ENCODE peak calls at places on chromosomes 6 and 20, in nine cellular contexts. One of them, this sample, is unnamed.

GRCh38 chr6:127376685-127377084 is 33.3 kb upstream of the ECHDC1 start:
- DNase-seq in retinal pigment epithelial cell: no peak
- DNase-seq in astrocyte of the spinal cord: peak
- DNase-seq in mesothelial cell of epicardium: no peak
- DNase-seq in neural crest cell: no peak
- DNase-seq in adrenal gland: no peak
- DNase-seq in CD4-positive, alpha-beta T cell: no peak
- DNase-seq in B cell: no peak
- DNase-seq in HFF-Myc: no peak
- DNase-seq in this sample: no peak

GRCh38 chr6:170176621-170177382 is 114.1 kb downstream of the DLL1 start:
- DNase-seq in adrenal gland: peak
- DNase-seq in neural crest cell: no peak
- DNase-seq in mesothelial cell of epicardium: no peak
- DNase-seq in CD4-positive, alpha-beta T cell: no peak
- DNase-seq in retinal pigment epithelial cell: no peak
- DNase-seq in B cell: no peak
- DNase-seq in astrocyte of the spinal cord: no peak
- DNase-seq in HFF-Myc: no peak
- DNase-seq in this sample: no peak

GRCh38 chr20:63357921-63358905 is 2.9 kb downstream of the CHRNA4 start:
- DNase-seq in neural crest cell: no peak
- DNase-seq in HFF-Myc: no peak
- DNase-seq in mesothelial cell of epicardium: no peak
- DNase-seq in astrocyte of the spinal cord: no peak
- DNase-seq in retinal pigment epithelial cell: no peak
- DNase-seq in adrenal gland: no peak
- DNase-seq in B cell: no peak
- DNase-seq in CD4-positive, alpha-beta T cell: no peak
- DNase-seq in this sample: no peak

GRCh38 chr6:44198684-44199083 is 18.0 kb upstream of the MYMX start:
- DNase-seq in neural crest cell: no peak
- DNase-seq in CD4-positive, alpha-beta T cell: no peak
- DNase-seq in B cell: no peak
- DNase-seq in adrenal gland: no peak
- DNase-seq in mesothelial cell of epicardium: no peak
- DNase-seq in HFF-Myc: no peak
- DNase-seq in retinal pigment epithelial cell: no peak
- DNase-seq in astrocyte of the spinal cord: no peak
- DNase-seq in this sample: no peak

GRCh38 chr6:41263267-41263666 is 23.2 kb downstream of the TREM1 start:
- DNase-seq in neural crest cell: no peak
- DNase-seq in CD4-positive, alpha-beta T cell: no peak
- DNase-seq in mesothelial cell of epicardium: no peak
- DNase-seq in HFF-Myc: no peak
- DNase-seq in B cell: no peak
- DNase-seq in adrenal gland: no peak
- DNase-seq in retinal pigment epithelial cell: no peak
- DNase-seq in astrocyte of the spinal cord: no peak
- DNase-seq in this sample: no peak

GRCh38 chr20:45993197-45993951 is 15.3 kb upstream of the MMP9 start:
- DNase-seq in mesothelial cell of epicardium: no peak
- DNase-seq in CD4-positive, alpha-beta T cell: no peak
- DNase-seq in HFF-Myc: no peak
- DNase-seq in adrenal gland: no peak
- DNase-seq in retinal pigment epithelial cell: no peak
- DNase-seq in astrocyte of the spinal cord: no peak
- DNase-seq in B cell: no peak
- DNase-seq in neural crest cell: no peak
- DNase-seq in this sample: no peak

GRCh38 chr6:139296927-139297326 is 5.1 kb upstream of the TXLNB start:
- DNase-seq in CD4-positive, alpha-beta T cell: no peak
- DNase-seq in B cell: no peak
- DNase-seq in retinal pigment epithelial cell: no peak
- DNase-seq in mesothelial cell of epicardium: no peak
- DNase-seq in adrenal gland: no peak
- DNase-seq in neural crest cell: no peak
- DNase-seq in astrocyte of the spinal cord: peak
- DNase-seq in HFF-Myc: no peak
- DNase-seq in this sample: no peak

GRCh38 chr6:46419576-46420002 is 71.7 kb downstream of the RCAN2 start:
- DNase-seq in B cell: no peak
- DNase-seq in adrenal gland: peak
- DNase-seq in neural crest cell: peak
- DNase-seq in CD4-positive, alpha-beta T cell: no peak
- DNase-seq in astrocyte of the spinal cord: peak
- DNase-seq in retinal pigment epithelial cell: no peak
- DNase-seq in mesothelial cell of epicardium: peak
- DNase-seq in HFF-Myc: no peak
- DNase-seq in this sample: peak

GRCh38 chr6:31651602-31652191 is 764 bp downstream of the BAG6 start:
- DNase-seq in mesothelial cell of epicardium: no peak
- DNase-seq in astrocyte of the spinal cord: no peak
- DNase-seq in CD4-positive, alpha-beta T cell: no peak
- DNase-seq in retinal pigment epithelial cell: peak
- DNase-seq in adrenal gland: no peak
- DNase-seq in HFF-Myc: no peak
- DNase-seq in neural crest cell: no peak
- DNase-seq in B cell: no peak
- DNase-seq in this sample: no peak

GRCh38 chr6:32329141-32329540 is 42.6 kb downstream of the TSBP1 start:
- DNase-seq in HFF-Myc: peak
- DNase-seq in neural crest cell: no peak
- DNase-seq in CD4-positive, alpha-beta T cell: no peak
- DNase-seq in mesothelial cell of epicardium: no peak
- DNase-seq in astrocyte of the spinal cord: no peak
- DNase-seq in B cell: no peak
- DNase-seq in retinal pigment epithelial cell: no peak
- DNase-seq in adrenal gland: no peak
- DNase-seq in this sample: no peak

GRCh38 chr20:4828830-4829493 is 107.3 kb downstream of the PRND start:
- DNase-seq in B cell: no peak
- DNase-seq in adrenal gland: peak
- DNase-seq in HFF-Myc: no peak
- DNase-seq in astrocyte of the spinal cord: no peak
- DNase-seq in retinal pigment epithelial cell: no peak
- DNase-seq in mesothelial cell of epicardium: no peak
- DNase-seq in neural crest cell: no peak
- DNase-seq in CD4-positive, alpha-beta T cell: no peak
- DNase-seq in this sample: no peak

GRCh38 chr20:3661060-3661820 is 2.0 kb downstream of the GFRA4 start:
- DNase-seq in HFF-Myc: no peak
- DNase-seq in astrocyte of the spinal cord: no peak
- DNase-seq in adrenal gland: no peak
- DNase-seq in CD4-positive, alpha-beta T cell: no peak
- DNase-seq in neural crest cell: no peak
- DNase-seq in mesothelial cell of epicardium: no peak
- DNase-seq in retinal pigment epithelial cell: no peak
- DNase-seq in B cell: no peak
- DNase-seq in this sample: no peak

GRCh38 chr6:142816024-142816423 is 129.0 kb downstream of the HIVEP2 start:
- DNase-seq in neural crest cell: no peak
- DNase-seq in astrocyte of the spinal cord: peak
- DNase-seq in mesothelial cell of epicardium: no peak
- DNase-seq in HFF-Myc: no peak
- DNase-seq in B cell: no peak
- DNase-seq in retinal pigment epithelial cell: no peak
- DNase-seq in adrenal gland: no peak
- DNase-seq in CD4-positive, alpha-beta T cell: no peak
- DNase-seq in this sample: no peak

GRCh38 chr20:60680554-60680953 is 571.5 kb upstream of the CDH4 start:
- DNase-seq in retinal pigment epithelial cell: no peak
- DNase-seq in neural crest cell: no peak
- DNase-seq in B cell: no peak
- DNase-seq in HFF-Myc: no peak
- DNase-seq in CD4-positive, alpha-beta T cell: no peak
- DNase-seq in adrenal gland: no peak
- DNase-seq in astrocyte of the spinal cord: no peak
- DNase-seq in mesothelial cell of epicardium: no peak
- DNase-seq in this sample: no peak

GRCh38 chr6:109579361-109579760 is 96.3 kb upstream of the ZBTB24 start:
- DNase-seq in adrenal gland: no peak
- DNase-seq in astrocyte of the spinal cord: no peak
- DNase-seq in HFF-Myc: no peak
- DNase-seq in neural crest cell: no peak
- DNase-seq in B cell: no peak
- DNase-seq in mesothelial cell of epicardium: no peak
- DNase-seq in retinal pigment epithelial cell: peak
- DNase-seq in CD4-positive, alpha-beta T cell: no peak
- DNase-seq in this sample: no peak

GRCh38 chr20:58135441-58136170 is 92.8 kb downstream of the ANKRD60 start:
- DNase-seq in adrenal gland: peak
- DNase-seq in retinal pigment epithelial cell: no peak
- DNase-seq in CD4-positive, alpha-beta T cell: no peak
- DNase-seq in B cell: no peak
- DNase-seq in HFF-Myc: no peak
- DNase-seq in mesothelial cell of epicardium: no peak
- DNase-seq in neural crest cell: no peak
- DNase-seq in astrocyte of the spinal cord: no peak
- DNase-seq in this sample: no peak

GRCh38 chr6:27494987-27495385 is 22.1 kb upstream of the ZNF184 start:
- DNase-seq in neural crest cell: no peak
- DNase-seq in retinal pigment epithelial cell: no peak
- DNase-seq in astrocyte of the spinal cord: no peak
- DNase-seq in CD4-positive, alpha-beta T cell: no peak
- DNase-seq in adrenal gland: no peak
- DNase-seq in B cell: no peak
- DNase-seq in mesothelial cell of epicardium: no peak
- DNase-seq in HFF-Myc: no peak
- DNase-seq in this sample: no peak

GRCh38 chr6:27500177-27500576 is 27.3 kb upstream of the ZNF184 start:
- DNase-seq in astrocyte of the spinal cord: no peak
- DNase-seq in adrenal gland: no peak
- DNase-seq in HFF-Myc: no peak
- DNase-seq in CD4-positive, alpha-beta T cell: no peak
- DNase-seq in neural crest cell: no peak
- DNase-seq in mesothelial cell of epicardium: no peak
- DNase-seq in retinal pigment epithelial cell: no peak
- DNase-seq in B cell: no peak
- DNase-seq in this sample: no peak

GRCh38 chr6:27492776-27493175 is 19.9 kb upstream of the ZNF184 start:
- DNase-seq in retinal pigment epithelial cell: no peak
- DNase-seq in neural crest cell: no peak
- DNase-seq in HFF-Myc: no peak
- DNase-seq in mesothelial cell of epicardium: no peak
- DNase-seq in B cell: no peak
- DNase-seq in adrenal gland: no peak
- DNase-seq in astrocyte of the spinal cord: no peak
- DNase-seq in CD4-positive, alpha-beta T cell: no peak
- DNase-seq in this sample: no peak

GRCh38 chr6:27494103-27494502 is 21.2 kb upstream of the ZNF184 start:
- DNase-seq in neural crest cell: no peak
- DNase-seq in B cell: no peak
- DNase-seq in CD4-positive, alpha-beta T cell: no peak
- DNase-seq in astrocyte of the spinal cord: no peak
- DNase-seq in retinal pigment epithelial cell: no peak
- DNase-seq in HFF-Myc: no peak
- DNase-seq in adrenal gland: no peak
- DNase-seq in mesothelial cell of epicardium: no peak
- DNase-seq in this sample: no peak

GRCh38 chr6:27495386-27496135 is 22.7 kb upstream of the ZNF184 start:
- DNase-seq in neural crest cell: peak
- DNase-seq in astrocyte of the spinal cord: peak
- DNase-seq in mesothelial cell of epicardium: peak
- DNase-seq in B cell: peak
- DNase-seq in HFF-Myc: peak
- DNase-seq in adrenal gland: peak
- DNase-seq in retinal pigment epithelial cell: no peak
- DNase-seq in CD4-positive, alpha-beta T cell: no peak
- DNase-seq in this sample: peak
- TF ChIP-seq CTCF in neural crest cell: peak
- TF ChIP-seq CTCF in astrocyte of the spinal cord: no peak
- TF ChIP-seq CTCF in mesothelial cell of epicardium: no peak
- TF ChIP-seq CTCF in B cell: no peak
- TF ChIP-seq CTCF in HFF-Myc: no peak
- TF ChIP-seq CTCF in adrenal gland: no peak
- TF ChIP-seq CTCF in retinal pigment epithelial cell: no peak
- TF ChIP-seq CTCF in CD4-positive, alpha-beta T cell: no peak
- TF ChIP-seq CTCF in this sample: no peak

DNA sequence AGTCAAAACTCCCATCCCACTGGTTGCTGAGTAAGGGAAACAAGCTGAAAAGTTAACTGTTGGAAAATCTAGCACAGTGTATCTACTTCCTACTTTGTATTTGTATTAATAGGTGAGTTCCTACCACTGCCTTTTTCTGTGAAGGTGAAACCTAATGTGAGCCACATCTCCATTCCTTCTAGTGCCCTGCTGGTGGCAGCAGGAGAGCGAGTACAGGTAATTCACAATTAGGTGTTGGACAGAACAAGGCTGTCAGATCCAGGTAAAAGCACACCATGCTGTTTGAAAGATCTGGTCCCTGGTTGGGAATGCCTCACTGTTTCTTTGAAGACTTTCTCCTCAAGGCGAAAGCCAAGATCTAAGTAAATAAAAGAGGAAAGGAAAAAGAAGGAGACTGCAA is 528.4 kb downstream of the PKHD1 start:
- DNase-seq in CD4-positive, alpha-beta T cell: no peak
- DNase-seq in HFF-Myc: no peak
- DNase-seq in adrenal gland: no peak
- DNase-seq in B cell: no peak
- DNase-seq in mesothelial cell of epicardium: no peak
- DNase-seq in retinal pigment epithelial cell: no peak
- DNase-seq in astrocyte of the spinal cord: no peak
- DNase-seq in neural crest cell: no peak
- DNase-seq in this sample: no peak
- TF ChIP-seq CTCF in CD4-positive, alpha-beta T cell: no peak
- TF ChIP-seq CTCF in HFF-Myc: no peak
- TF ChIP-seq CTCF in adrenal gland: no peak
- TF ChIP-seq CTCF in B cell: no peak
- TF ChIP-seq CTCF in mesothelial cell of epicardium: no peak
- TF ChIP-seq CTCF in retinal pigment epithelial cell: no peak
- TF ChIP-seq CTCF in astrocyte of the spinal cord: no peak
- TF ChIP-seq CTCF in neural crest cell: no peak
- TF ChIP-seq CTCF in this sample: no peak

GRCh38 chr6:33858053-33858475 is 54.3 kb upstream of the MLN start:
- DNase-seq in astrocyte of the spinal cord: no peak
- DNase-seq in HFF-Myc: no peak
- DNase-seq in mesothelial cell of epicardium: no peak
- DNase-seq in B cell: no peak
- DNase-seq in neural crest cell: no peak
- DNase-seq in retinal pigment epithelial cell: no peak
- DNase-seq in adrenal gland: no peak
- DNase-seq in CD4-positive, alpha-beta T cell: no peak
- DNase-seq in this sample: no peak
- TF ChIP-seq CTCF in astrocyte of the spinal cord: no peak
- TF ChIP-seq CTCF in HFF-Myc: no peak
- TF ChIP-seq CTCF in mesothelial cell of epicardium: no peak
- TF ChIP-seq CTCF in B cell: no peak
- TF ChIP-seq CTCF in neural crest cell: no peak
- TF ChIP-seq CTCF in retinal pigment epithelial cell: no peak
- TF ChIP-seq CTCF in adrenal gland: no peak
- TF ChIP-seq CTCF in CD4-positive, alpha-beta T cell: no peak
- TF ChIP-seq CTCF in this sample: no peak

DNA sequence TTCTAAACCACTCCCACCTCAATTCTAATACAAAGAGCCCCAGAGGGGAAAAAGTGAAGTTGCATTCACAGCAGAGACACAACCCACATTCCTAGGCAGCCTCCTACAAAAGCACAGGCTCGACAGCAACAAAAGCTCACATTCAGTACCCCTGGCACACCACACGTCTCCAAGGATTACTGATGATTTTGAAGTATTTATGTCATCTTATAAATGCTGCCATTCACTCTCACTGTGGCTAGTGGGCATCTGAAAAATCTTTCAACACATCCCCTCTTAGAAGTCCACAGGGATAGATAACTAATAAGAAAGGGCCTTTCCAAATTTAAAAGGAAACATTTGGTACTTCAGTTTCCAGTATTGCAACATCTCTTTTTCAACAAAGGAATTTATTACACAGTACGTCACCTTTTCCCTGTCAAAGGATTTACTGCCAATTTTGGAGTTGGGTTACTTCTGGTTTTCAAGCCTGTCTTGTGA is 146.7 kb downstream of the TASP1 start:
- DNase-seq in adrenal gland: no peak
- DNase-seq in astrocyte of the spinal cord: peak
- DNase-seq in retinal pigment epithelial cell: peak
- DNase-seq in neural crest cell: peak
- DNase-seq in mesothelial cell of epicardium: no peak
- DNase-seq in CD4-positive, alpha-beta T cell: no peak
- DNase-seq in B cell: no peak
- DNase-seq in HFF-Myc: peak
- DNase-seq in this sample: peak
- TF ChIP-seq CTCF in adrenal gland: peak
- TF ChIP-seq CTCF in astrocyte of the spinal cord: no peak
- TF ChIP-seq CTCF in retinal pigment epithelial cell: no peak
- TF ChIP-seq CTCF in neural crest cell: no peak
- TF ChIP-seq CTCF in mesothelial cell of epicardium: no peak
- TF ChIP-seq CTCF in CD4-positive, alpha-beta T cell: no peak
- TF ChIP-seq CTCF in B cell: no peak
- TF ChIP-seq CTCF in HFF-Myc: no peak
- TF ChIP-seq CTCF in this sample: no peak

This sample was measured in endothelial cell.